ENCODE peak calls at places on chromosomes 12 and 14, in five cellular contexts. R is H1, K is GM12878, L is GM12892, I is HepG2. H is an unnamed sample.

GRCh38 chr14:51884086-51884927 is 23.9 kb downstream of the GNG2 start:
- DNase-seq in R (no peak), L (no peak), I (no peak), K (no peak), H (no peak)

GRCh38 chr12:45674583-45674982 is 54.9 kb upstream of the ARID2 start:
- DNase-seq in R (no peak), L (no peak), K (no peak), I (no peak), H (no peak)

GRCh38 chr12:108312885-108313203 is 26.3 kb downstream of the CMKLR1 start:
- DNase-seq in R (no peak), L (no peak), K (no peak), I (peak), H (no peak)

GRCh38 chr12:84599539-84599938 is 313.1 kb downstream of the SLC6A15 start:
- DNase-seq in R (no peak), L (no peak), I (no peak), K (no peak), H (no peak)

GRCh38 chr14:29601559-29602109 is 326.0 kb downstream of the PRKD1 start:
- DNase-seq in L (no peak), R (no peak), I (no peak), K (no peak), H (no peak)

GRCh38 chr14:62117010-62117717 is 354.9 kb downstream of the SNAPC1 start:
- DNase-seq in L (peak), K (no peak), I (peak), R (peak), H (peak)

GRCh38 chr12:117760990-117761389 is 207.8 kb downstream of the KSR2 start:
- DNase-seq in L (no peak), I (no peak), R (no peak), K (no peak), H (no peak)

GRCh38 chr12:118544569-118544968 is 168.2 kb downstream of the SUDS3 start:
- DNase-seq in L (no peak), I (peak), R (no peak), K (no peak), H (no peak)

GRCh38 chr14:67461341-67461985 is 27.1 kb downstream of the TMEM229B start:
- DNase-seq in I (no peak), R (no peak), L (no peak), K (no peak), H (no peak)

GRCh38 chr14:101992708-101993107 is 28.3 kb downstream of the DYNC1H1 start:
- DNase-seq in R (no peak), L (peak), K (peak), I (no peak), H (peak)

GRCh38 chr14:75631453-75631831 is 29.2 kb downstream of the ERG28 start:
- DNase-seq in I (no peak), K (no peak), L (no peak), R (no peak), H (no peak)

GRCh38 chr12:91023326-91024004 is 18.7 kb upstream of the EPYC start:
- DNase-seq in R (no peak), K (no peak), I (no peak), L (no peak), H (no peak)

GRCh38 chr14:96309907-96310330 is 53.2 kb downstream of the ATG2B start:
- DNase-seq in R (no peak), K (no peak), I (peak), L (no peak), H (no peak)

GRCh38 chr12:129049917-129050316 is 196.6 kb downstream of the GLT1D1 start:
- DNase-seq in R (no peak), K (no peak), I (no peak), L (no peak), H (no peak)

GRCh38 chr14:83467811-83468210 is 1934.2 kb upstream of the SEL1L start:
- DNase-seq in L (no peak), R (no peak), K (no peak), I (no peak), H (no peak)

GRCh38 chr12:49535921-49536525 is 2.8 kb upstream of the KCNH3 start:
- DNase-seq in R (no peak), L (no peak), I (no peak), K (no peak), H (no peak)

GRCh38 chr12:130650131-130650530 is 66.0 kb downstream of the RIMBP2 start:
- DNase-seq in R (no peak), L (no peak), I (no peak), K (no peak), H (no peak)

GRCh38 chr12:51482808-51483532 is 58.3 kb downstream of the SLC4A8 start:
- DNase-seq in K (no peak), R (no peak), L (no peak), I (no peak), H (peak)

GRCh38 chr14:76937181-76938091 is 91.1 kb downstream of the IRF2BPL start:
- DNase-seq in K (no peak), L (no peak), R (no peak), I (no peak), H (no peak)

GRCh38 chr12:48810817-48811453 is 7.4 kb upstream of the CACNB3 start:
- DNase-seq in L (no peak), R (no peak), K (no peak), I (peak), H (no peak)

GRCh38 chr12:84605988-84606387 is 306.6 kb downstream of the SLC6A15 start:
- DNase-seq in I (no peak), R (no peak), L (no peak), K (no peak), H (no peak)

GRCh38 chr14:93115920-93116675 is at the start of gene ITPK1:
- DNase-seq in R (no peak), I (peak), L (peak), K (no peak), H (peak)

GRCh38 chr14:93063393-93063792 is 52.3 kb downstream of the ITPK1 start:
- DNase-seq in L (no peak), K (no peak), R (no peak), I (no peak), H (no peak)

DNA sequence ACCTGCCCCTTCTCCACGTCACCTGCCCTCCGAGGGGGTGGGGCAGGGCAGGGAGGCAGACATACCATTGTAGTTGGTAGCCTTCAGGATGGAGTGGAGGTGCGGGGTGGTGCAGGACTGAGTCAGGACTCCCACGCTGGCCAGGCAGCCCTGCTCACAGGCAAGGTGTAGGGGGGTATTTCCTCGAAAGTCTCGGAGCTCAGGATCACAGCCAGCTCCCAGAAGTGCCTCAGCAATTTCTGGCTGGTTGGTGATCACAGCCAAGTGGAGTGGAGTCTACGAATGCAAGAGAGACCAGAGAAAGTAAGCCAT is 1.5 kb downstream of the NFKBIA start:
- DNase-seq in L (no peak), I (no peak), R (no peak), K (no peak), H (no peak)
- TF ChIP-seq TAF1 in L (no peak), I (no peak), R (no peak), K (no peak), H (no peak)

GRCh38 chr14:53890611-53891091 is 66.0 kb downstream of the BMP4 start:
- DNase-seq in K (no peak), L (no peak), I (peak), R (peak), H (no peak)
- TF ChIP-seq POLR2A in K (no peak), L (no peak), I (no peak), R (no peak), H (no peak)

DNA sequence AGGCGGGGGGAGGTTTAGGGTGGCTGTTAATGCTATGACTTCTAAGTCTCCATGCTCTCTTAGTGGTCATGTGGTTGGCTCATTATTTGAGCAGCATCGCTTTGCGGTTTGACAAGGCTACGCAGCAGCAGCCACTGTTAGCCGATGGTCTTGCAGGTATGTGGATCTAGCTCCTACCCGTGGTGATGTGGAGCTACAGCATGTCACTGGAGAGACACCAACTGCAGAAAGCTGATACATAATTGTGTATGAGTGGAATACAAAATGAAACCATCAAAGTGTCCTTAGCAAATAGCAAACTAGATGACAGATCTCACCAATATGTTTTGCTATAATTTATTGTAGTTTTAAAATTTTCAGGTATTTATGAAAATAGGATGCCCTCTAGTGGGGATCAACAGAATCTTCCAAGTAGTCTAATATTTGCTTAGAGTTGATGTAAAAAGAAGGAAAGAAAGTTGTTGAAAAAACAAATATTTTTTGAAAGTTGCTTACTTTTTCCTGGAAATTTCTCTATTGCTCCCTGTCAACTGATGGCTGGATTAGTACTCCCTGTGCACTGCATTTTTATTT is 94.9 kb downstream of the NAV3 start:
- DNase-seq in L (peak), R (peak), I (peak), K (peak), H (peak)
- TF ChIP-seq TAF1 in L (no peak), R (no peak), I (no peak), K (no peak), H (no peak)

DNA sequence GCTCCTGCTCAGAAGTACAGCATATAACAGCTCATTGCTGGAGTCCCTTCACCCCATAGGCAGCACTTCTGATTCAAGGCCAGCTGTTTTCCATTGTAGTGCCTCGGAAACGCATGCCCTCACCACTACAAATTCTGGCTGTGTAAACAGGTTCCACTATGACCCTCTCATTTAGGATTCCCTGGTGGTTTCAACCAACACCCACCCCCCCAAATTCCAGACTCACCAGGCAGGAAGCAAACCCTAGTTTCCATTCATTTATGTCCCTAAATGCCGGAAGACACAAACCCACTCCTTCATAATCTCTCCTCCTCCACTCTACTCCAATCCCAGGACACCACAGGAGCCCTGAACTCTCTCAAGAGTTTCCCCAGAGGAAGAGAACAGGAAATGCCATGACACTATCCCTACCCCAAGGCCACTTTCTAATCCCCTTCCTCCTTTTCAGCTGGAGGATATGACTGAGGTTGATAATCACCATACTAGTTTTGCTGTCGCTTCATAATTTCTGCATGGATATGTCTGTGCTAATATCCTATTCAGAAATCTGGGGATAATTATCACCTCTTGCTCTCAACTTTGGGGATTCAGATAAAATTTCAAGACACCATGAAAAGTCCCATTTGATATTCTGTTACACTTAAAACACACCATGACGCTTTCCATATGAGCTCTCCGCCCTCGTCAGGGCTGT is 75.8 kb upstream of the TMPO start:
- DNase-seq in K (no peak), L (no peak), I (no peak), R (no peak), H (no peak)
- TF ChIP-seq POLR2A in K (no peak), L (no peak), I (no peak), R (no peak), H (no peak)

DNA sequence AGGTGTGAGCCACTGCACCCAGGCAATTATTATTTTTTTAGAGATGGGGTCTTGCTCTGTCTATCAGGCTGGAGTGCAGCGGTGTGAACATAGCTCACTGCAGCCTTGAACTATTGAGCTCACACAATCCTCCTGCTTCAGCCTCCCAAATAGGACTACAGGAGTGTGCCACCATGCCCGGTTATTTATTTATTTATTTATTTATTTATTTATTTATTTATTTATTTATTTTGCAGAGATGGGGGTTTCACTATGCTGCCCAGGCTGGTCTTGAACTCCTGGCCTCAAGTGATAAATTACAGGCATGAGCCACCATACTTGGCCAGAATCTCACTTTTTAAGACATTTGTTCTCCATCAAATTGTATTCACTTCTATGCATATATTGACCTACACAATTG is 51.8 kb downstream of the SAV1 start:
- DNase-seq in I (no peak), L (no peak), K (no peak), R (no peak), H (no peak)
- TF ChIP-seq TAF1 in I (no peak), L (no peak), K (no peak), R (no peak), H (no peak)

GRCh38 chr12:112762753-112763152 is 28.8 kb upstream of the RPH3A start:
- DNase-seq in I (no peak), K (no peak), L (no peak), R (no peak), H (no peak)

DNA sequence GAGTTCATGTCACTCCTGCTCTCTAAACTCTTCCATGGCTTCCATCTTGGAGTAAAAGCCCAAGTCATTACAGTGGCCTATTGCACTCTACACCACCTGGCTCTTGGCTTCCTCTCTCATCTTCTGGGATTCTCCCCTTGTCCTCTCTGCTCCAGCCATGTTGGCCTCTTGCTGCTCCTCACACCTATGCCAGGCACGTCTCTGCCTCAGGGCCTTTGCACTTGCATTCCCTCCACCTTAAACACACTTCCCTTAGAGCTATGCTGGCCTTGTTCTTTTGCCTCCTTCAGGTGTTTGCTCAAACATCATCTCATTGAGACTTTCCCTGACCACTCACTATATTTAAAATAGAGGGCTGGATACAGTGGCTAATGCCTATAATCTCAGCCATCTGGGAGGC is 23.3 kb upstream of the RPH3A start:
- DNase-seq in R (no peak), I (no peak), L (no peak), K (no peak), H (no peak)
- TF ChIP-seq POLR2A in R (no peak), I (no peak), L (no peak), K (no peak), H (no peak)

GRCh38 chr12:47209014-47209413 is 129.3 kb upstream of the AMIGO2 start:
- DNase-seq in K (no peak), R (no peak), I (no peak), L (no peak), H (no peak)

GRCh38 chr12:47206450-47206830 is 126.7 kb upstream of the AMIGO2 start:
- DNase-seq in R (no peak), L (no peak), I (no peak), K (no peak), H (no peak)

GRCh38 chr12:47205532-47206449 is 126.0 kb upstream of the AMIGO2 start:
- DNase-seq in I (no peak), K (no peak), R (no peak), L (no peak), H (no peak)

GRCh38 chr12:47207829-47208248 is 128.1 kb upstream of the AMIGO2 start:
- DNase-seq in L (no peak), I (no peak), K (peak), R (no peak), H (no peak)

GRCh38 chr12:47207005-47207717 is 127.4 kb upstream of the AMIGO2 start:
- DNase-seq in I (no peak), R (no peak), L (no peak), K (peak), H (no peak)
- TF ChIP-seq TAF1 in I (no peak), R (no peak), L (no peak), K (no peak), H (no peak)

GRCh38 chr12:120215357-120215735 is 14.4 kb upstream of the RPLP0 start:
- DNase-seq in K (no peak), I (no peak), R (no peak), L (no peak), H (no peak)
- TF ChIP-seq POLR2A in K (no peak), I (no peak), R (no peak), L (no peak), H (no peak)